ENCODE peak calls at places on chromosomes 7 and 10, in four cellular contexts. C is colonic mucosa, W is fibroblast of mammary gland, F is fibroblast of lung. Q is an unnamed sample.

GRCh38 chr7:78473011-78473410 is 674.4 kb downstream of the PHTF2 start:
- DNase-seq in C (no peak), W (peak; percentile 19), F (peak; percentile 21), Q (peak; percentile 53)

GRCh38 chr7:123131140-123131539 is 68.6 kb downstream of the SLC13A1 start:
- DNase-seq in C (no peak), W (no peak), F (no peak), Q (no peak)

GRCh38 chr7:24916463-24917040 is 63.4 kb downstream of the OSBPL3 start:
- DNase-seq in C (no peak), W (no peak), F (peak; percentile 59), Q (no peak)

GRCh38 chr10:6363516-6363915 is 160.8 kb downstream of the PFKFB3 start:
- DNase-seq in C (no peak), W (no peak), F (no peak), Q (no peak)

GRCh38 chr10:133475821-133476640 is 22.3 kb downstream of the SCART1 start:
- DNase-seq in C (no peak), W (no peak), F (no peak), Q (no peak)

GRCh38 chr10:133324857-133325260 is 11.8 kb downstream of the CALY start:
- DNase-seq in C (no peak), W (no peak), F (no peak), Q (no peak)

GRCh38 chr10:110416776-110417732 is 80.7 kb upstream of the DUSP5 start:
- DNase-seq in C (peak; percentile 74), W (no peak), F (no peak), Q (no peak)

GRCh38 chr7:44637788-44638594 is 31.6 kb downstream of the OGDH start:
- DNase-seq in C (peak; percentile 74), W (peak; percentile 98), F (peak; percentile 92), Q (peak; percentile 92)

GRCh38 chr10:93680414-93681047 is 21.9 kb downstream of the FRA10AC1 start:
- DNase-seq in C (no peak), W (peak; percentile 60), F (peak; percentile 20), Q (peak; percentile 24)
- TF ChIP-seq CTCF in C (peak; percentile 23), W (peak; percentile 38), F (peak; percentile 38), Q (peak; percentile 49)

DNA sequence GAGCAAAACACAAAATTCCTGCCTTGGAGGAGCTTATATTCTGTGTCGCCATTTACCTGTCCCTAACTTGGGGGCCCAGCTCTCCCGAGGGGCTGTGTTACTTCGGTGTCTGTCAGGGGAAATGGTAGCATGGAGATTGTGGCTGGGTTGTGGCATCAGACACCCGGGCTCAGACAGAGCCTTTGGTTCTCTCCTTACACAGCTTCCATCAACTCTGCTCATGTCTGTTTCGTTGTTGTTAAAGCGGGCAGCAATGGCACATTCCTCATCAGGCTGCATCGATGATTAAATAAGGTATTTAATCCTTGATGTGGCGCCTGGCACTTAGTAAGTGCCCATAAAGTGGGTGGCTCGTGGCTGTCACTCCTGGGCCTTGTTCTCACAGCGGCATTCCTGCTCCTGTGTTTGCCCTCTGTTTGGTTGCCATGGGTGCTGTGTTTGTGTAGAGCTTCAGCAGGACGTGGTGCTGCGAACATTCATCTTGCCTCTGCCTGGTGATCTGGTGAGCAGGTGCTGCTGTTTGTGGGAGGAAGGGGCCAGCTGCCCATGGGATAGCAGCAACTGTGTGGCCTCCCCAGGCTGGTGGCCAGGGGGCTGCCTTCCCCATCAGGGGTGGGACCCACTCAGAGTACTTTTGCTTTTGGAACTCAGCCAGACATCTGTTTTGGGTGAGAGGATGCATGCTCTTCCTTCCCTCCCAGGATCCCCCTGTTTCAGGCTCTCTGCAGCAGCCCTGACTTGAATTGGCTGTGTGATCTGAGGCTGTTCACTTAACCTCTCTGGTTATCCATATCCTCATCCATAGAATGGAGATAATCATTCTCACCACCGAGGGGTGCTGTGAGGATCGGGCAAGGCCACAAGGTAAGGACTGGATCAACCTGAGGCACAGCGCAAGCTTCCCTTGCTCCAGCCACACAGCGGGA is 207.2 kb upstream of the SVIL start:
- DNase-seq in C (no peak), W (no peak), F (peak; percentile 67), Q (peak; percentile 56)
- H3K4me3 ChIP-seq in C (no peak overlapping the region), W (no peak overlapping the region), F (no peak overlapping the region), Q (no peak overlapping the region)

GRCh38 chr7:12470930-12471329 is 67.3 kb upstream of the VWDE start:
- DNase-seq in C (no peak), W (no peak), F (no peak), Q (no peak)
- TF ChIP-seq CTCF in C (no peak), W (no peak), F (no peak), Q (no peak)

DNA sequence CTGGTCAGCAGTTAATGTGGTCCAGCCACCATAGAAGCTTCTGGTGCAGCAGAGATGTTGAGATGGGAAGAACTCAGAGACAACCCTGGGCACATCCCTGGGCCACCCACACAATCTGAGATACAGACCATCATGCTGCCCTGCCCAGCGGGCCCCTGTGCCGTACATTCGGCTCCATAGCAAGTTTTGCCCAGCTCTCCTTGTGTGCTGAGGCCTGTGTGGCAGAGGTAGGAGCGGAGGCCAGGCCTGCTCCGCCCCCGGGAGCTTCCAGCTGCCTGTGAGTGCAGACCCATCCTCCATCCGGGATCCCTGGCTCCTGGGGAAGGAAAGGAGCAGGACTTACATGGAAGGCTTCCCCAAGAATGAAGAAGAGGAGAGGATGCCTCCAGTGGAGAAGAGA is 140.3 kb downstream of the NEURL1 start:
- DNase-seq in C (no peak), W (no peak), F (no peak), Q (no peak)
- H3K4me3 ChIP-seq in C (no peak overlapping the region), W (no peak overlapping the region), F (no peak overlapping the region), Q (no peak overlapping the region)

DNA sequence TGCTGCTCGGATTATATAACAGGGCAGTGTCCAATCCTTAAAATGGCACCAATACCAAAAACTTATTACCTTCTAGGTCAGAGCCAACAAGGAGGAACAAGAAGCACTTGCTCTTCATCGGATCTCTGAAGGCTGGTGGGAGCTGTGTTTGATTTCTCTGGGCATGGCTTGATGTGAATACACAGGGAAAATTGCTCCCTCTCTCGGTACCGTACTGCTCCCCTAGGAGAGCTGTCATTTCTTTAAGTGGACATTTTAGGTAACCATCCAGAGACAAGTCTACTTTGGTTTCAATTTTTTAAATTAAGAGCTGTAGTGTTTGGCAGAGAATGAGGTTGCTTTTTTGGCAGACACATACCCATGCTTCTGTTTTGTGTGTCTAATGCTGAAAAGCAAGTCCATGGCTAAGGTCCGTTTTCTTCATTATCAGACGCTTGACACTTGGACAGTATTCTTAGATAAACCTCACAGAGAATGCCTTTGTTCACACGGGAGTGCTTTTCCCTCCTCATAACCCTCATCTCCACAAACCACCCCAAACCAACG is 61.2 kb upstream of the TRIL start:
- DNase-seq in C (no peak), W (peak; percentile 47), F (no peak), Q (peak; percentile 30)
- TF ChIP-seq CTCF in C (no peak), W (peak; percentile 49), F (peak; percentile 39), Q (peak; percentile 51)

GRCh38 chr10:34723746-34724145 is 91.3 kb downstream of the PARD3 start:
- DNase-seq in C (peak; percentile 65), W (peak; percentile 82), F (peak; percentile 60), Q (peak; percentile 77)
- H3K4me3 ChIP-seq in C (no peak overlapping the region), W (peak overlapping the region; percentile 37), F (no peak overlapping the region), Q (peak overlapping the region; percentile 59)

GRCh38 chr10:37263304-37263703 is 137.9 kb downstream of the ANKRD30A start:
- DNase-seq in C (no peak), W (no peak), F (no peak), Q (no peak)
- TF ChIP-seq CTCF in C (no peak), W (no peak), F (no peak), Q (no peak)

GRCh38 chr10:31878486-31878885 is 50.1 kb downstream of the ARHGAP12 start:
- DNase-seq in C (no peak), W (no peak), F (no peak), Q (no peak)

GRCh38 chr10:31871266-31871887 is 57.3 kb downstream of the ARHGAP12 start:
- DNase-seq in C (no peak), W (no peak), F (no peak), Q (peak; percentile 21)

GRCh38 chr10:31873724-31874123 is 54.9 kb downstream of the ARHGAP12 start:
- DNase-seq in C (no peak), W (no peak), F (no peak), Q (no peak)

GRCh38 chr10:31876616-31877352 is 51.8 kb downstream of the ARHGAP12 start:
- DNase-seq in C (no peak), W (no peak), F (no peak), Q (peak; percentile 18)

GRCh38 chr10:31875608-31876007 is 53.0 kb downstream of the ARHGAP12 start:
- DNase-seq in C (no peak), W (no peak), F (no peak), Q (no peak)
- H3K4me3 ChIP-seq in C (no peak overlapping the region), W (no peak overlapping the region), F (no peak overlapping the region), Q (no peak overlapping the region)

GRCh38 chr10:118483496-118483895 is 112.0 kb downstream of the PRLHR start:
- DNase-seq in C (no peak), W (no peak), F (no peak), Q (no peak)

GRCh38 chr10:118485641-118486040 is 109.8 kb downstream of the PRLHR start:
- DNase-seq in C (no peak), W (no peak), F (no peak), Q (no peak)

GRCh38 chr10:118482393-118483331 is 112.8 kb downstream of the PRLHR start:
- DNase-seq in C (no peak), W (peak; percentile 11), F (no peak), Q (no peak)

GRCh38 chr10:118484152-118484871 is 111.1 kb downstream of the PRLHR start:
- DNase-seq in C (no peak), W (no peak), F (no peak), Q (no peak)

DNA sequence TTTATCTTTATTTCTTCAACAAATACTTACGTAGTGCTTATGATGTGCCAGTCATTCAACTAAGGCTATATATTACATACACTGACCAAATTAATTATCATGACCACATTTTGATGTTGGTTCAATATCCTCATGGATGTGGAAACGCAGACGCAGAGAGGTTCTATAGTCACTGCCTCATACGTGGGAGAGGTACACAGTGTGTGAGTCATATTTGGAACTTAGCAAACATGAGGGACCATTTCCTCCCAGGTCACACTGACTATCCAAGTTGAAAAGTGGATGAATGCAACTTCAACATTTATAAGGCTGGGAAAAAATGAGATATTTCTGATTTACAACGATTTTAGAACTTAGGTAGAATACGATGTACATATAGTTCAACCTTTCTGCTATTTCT is 113.6 kb downstream of the PRLHR start:
- DNase-seq in C (no peak), W (peak; percentile 54), F (no peak), Q (no peak)
- TF ChIP-seq CTCF in C (no peak), W (no peak), F (no peak), Q (no peak)

Q was measured in AG10803.